ENCODE peak calls at places on chromosome 4, in four cellular contexts. T, N, P and F are unnamed samples.
A peak's percentile ranks its signal among the peaks of the same experiment; 100 is the strongest.

GRCh38 chr4:16836324-16836723 is 62.1 kb downstream of the LDB2 start:
- DNase-seq in T (no peak), P (no peak), N (no peak), F (no peak)

GRCh38 chr4:95545526-95545925 is 3.2 kb downstream of the UNC5C start:
- DNase-seq in T (no peak), P (no peak), N (no peak), F (no peak)

GRCh38 chr4:136927172-136927571 is 605.1 kb downstream of the PCDH18 start:
- DNase-seq in P (no peak), T (no peak), N (no peak), F (no peak)

GRCh38 chr4:185573651-185574199 is 38.4 kb upstream of the PDLIM3 start:
- DNase-seq in P (peak; percentile 83), N (no peak), T (no peak), F (no peak)

GRCh38 chr4:140743194-140743931 is 12.8 kb downstream of the TBC1D9 start:
- DNase-seq in P (no peak), T (no peak), N (peak; percentile 39), F (no peak)

GRCh38 chr4:122552898-122553297 is 68.0 kb downstream of the IL21 start:
- DNase-seq in P (no peak), N (no peak), T (no peak), F (no peak)

GRCh38 chr4:163554870-163555465 is 60.5 kb downstream of the TMA16 start:
- DNase-seq in N (no peak), T (no peak), P (no peak), F (no peak)

GRCh38 chr4:84379881-84380618 is 119.0 kb downstream of the NKX6-1 start:
- DNase-seq in N (no peak), P (no peak), T (no peak), F (no peak)

GRCh38 chr4:23153076-23153475 is 460.3 kb downstream of the GBA3 start:
- DNase-seq in N (no peak), P (no peak), T (no peak), F (no peak)

GRCh38 chr4:81214144-81214517 is 891 bp downstream of the PRKG2 start:
- DNase-seq in N (no peak), P (no peak), T (no peak), F (no peak)

GRCh38 chr4:81217794-81218193 is 2.8 kb upstream of the PRKG2 start:
- DNase-seq in N (peak; percentile 7), T (no peak), P (no peak), F (no peak)

GRCh38 chr4:81214518-81215218 is 354 bp downstream of the PRKG2 start:
- DNase-seq in N (peak; percentile 21), T (no peak), P (no peak), F (no peak)

GRCh38 chr4:81215219-81215892 is at the start of gene PRKG2:
- DNase-seq in P (no peak), T (no peak), N (peak; percentile 31), F (no peak)

GRCh38 chr4:81215936-81216335 is 914 bp upstream of the PRKG2 start:
- DNase-seq in N (no peak), T (no peak), P (no peak), F (no peak)
- TF ChIP-seq CTCF in N (no peak), T (no peak), P (no peak), F (no peak)

GRCh38 chr4:97828646-97829045 is 314.6 kb downstream of the STPG2 start:
- DNase-seq in N (no peak), T (no peak), P (no peak), F (no peak)
- H3K9me3 ChIP-seq in N (peaks cover 5% of the 10 kb centered on the region), T (no peaks in the 10 kb centered on the region), P (no peaks in the 10 kb centered on the region), F (no peaks in the 10 kb centered on the region)

GRCh38 chr4:4836044-4836443 is 23.4 kb upstream of the MSX1 start:
- DNase-seq in N (no peak), P (no peak), T (no peak), F (no peak)
- TF ChIP-seq CTCF in N (no peak), P (no peak), T (no peak), F (no peak)

DNA sequence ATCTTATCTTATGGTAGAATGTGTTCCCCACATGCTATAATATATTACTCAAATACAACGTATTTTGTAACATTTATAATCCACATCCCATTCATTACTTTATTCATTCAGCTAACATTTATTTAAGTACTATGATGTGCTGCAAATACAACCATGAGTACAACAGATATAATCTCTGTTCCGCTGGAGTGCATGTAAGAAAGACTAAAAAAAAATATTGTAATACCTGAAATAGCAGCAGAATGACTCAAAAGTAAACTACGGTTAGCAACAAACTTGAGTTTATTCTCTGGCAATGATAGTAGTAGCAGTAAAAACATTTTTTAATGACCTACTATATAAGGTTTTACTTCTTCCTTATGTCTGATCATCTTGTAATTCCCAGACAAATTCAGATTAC is 1776.3 kb downstream of the STIM2 start:
- DNase-seq in P (no peak), N (no peak), T (no peak), F (no peak)
- H3K9me3 ChIP-seq in P (no peaks in the 10 kb centered on the region), N (no peaks in the 10 kb centered on the region), T (peaks cover 6% of the 10 kb centered on the region), F (no peaks in the 10 kb centered on the region)

GRCh38 chr4:126207892-126208291 is 893.1 kb downstream of the FAT4 start:
- DNase-seq in T (no peak), N (no peak), P (no peak), F (no peak)

DNA sequence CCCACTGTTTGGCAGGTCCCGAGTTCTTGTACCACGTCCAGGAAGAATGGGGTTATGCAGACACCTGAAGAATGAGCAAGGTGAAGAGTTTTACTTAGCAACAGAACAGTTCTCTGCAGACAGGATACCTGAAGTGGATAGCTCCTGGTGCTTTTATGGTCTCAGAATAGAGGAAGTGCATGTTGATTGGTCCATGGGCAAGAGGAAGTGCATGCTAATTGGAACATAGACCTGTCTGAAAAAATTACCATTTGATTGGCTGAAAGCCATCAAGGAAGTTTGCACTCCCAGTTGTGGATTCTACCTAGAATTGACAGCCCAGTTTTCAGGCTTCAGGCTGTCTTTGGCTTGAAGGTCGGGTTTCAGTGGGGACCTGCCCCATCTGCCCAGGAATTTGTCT is 887.5 kb downstream of the FAT4 start:
- DNase-seq in T (no peak), N (no peak), P (no peak), F (no peak)
- TF ChIP-seq CTCF in T (no peak), N (no peak), P (no peak), F (no peak)